ENCODE peak calls at places on chromosomes 11 and 22, in ten cellular contexts. One of them, this sample, is unnamed.

GRCh38 chr22:39543095-39543494 is 10.5 kb upstream of the RPS19BP1 start:
- DNase-seq in coronary artery: no peak
- DNase-seq in upper lobe of right lung: no peak
- DNase-seq in HFFc6: no peak
- DNase-seq in fibroblast of lung: no peak
- DNase-seq in K562: peak
- DNase-seq in esophagus muscularis mucosa: no peak
- DNase-seq in natural killer cell: no peak
- DNase-seq in foreskin keratinocyte: no peak
- DNase-seq in dorsolateral prefrontal cortex: no peak
- DNase-seq in this sample: no peak

GRCh38 chr11:44305643-44306468 is 4.1 kb downstream of the ALX4 start:
- DNase-seq in coronary artery: no peak
- DNase-seq in upper lobe of right lung: peak
- DNase-seq in HFFc6: no peak
- DNase-seq in fibroblast of lung: no peak
- DNase-seq in K562: no peak
- DNase-seq in esophagus muscularis mucosa: no peak
- DNase-seq in natural killer cell: no peak
- DNase-seq in foreskin keratinocyte: no peak
- DNase-seq in dorsolateral prefrontal cortex: no peak
- DNase-seq in this sample: no peak

GRCh38 chr22:37172266-37173245 is 15.5 kb downstream of the C1QTNF6 start:
- DNase-seq in coronary artery: peak
- DNase-seq in upper lobe of right lung: peak
- DNase-seq in HFFc6: no peak
- DNase-seq in fibroblast of lung: no peak
- DNase-seq in K562: no peak
- DNase-seq in esophagus muscularis mucosa: no peak
- DNase-seq in natural killer cell: peak
- DNase-seq in foreskin keratinocyte: no peak
- DNase-seq in dorsolateral prefrontal cortex: peak
- DNase-seq in this sample: no peak

GRCh38 chr11:46100670-46101069 is 20.6 kb downstream of the PHF21A start:
- DNase-seq in coronary artery: no peak
- DNase-seq in upper lobe of right lung: no peak
- DNase-seq in HFFc6: no peak
- DNase-seq in fibroblast of lung: no peak
- DNase-seq in K562: no peak
- DNase-seq in esophagus muscularis mucosa: no peak
- DNase-seq in natural killer cell: no peak
- DNase-seq in foreskin keratinocyte: no peak
- DNase-seq in dorsolateral prefrontal cortex: no peak
- DNase-seq in this sample: no peak

GRCh38 chr11:70082829-70083228 is 4.7 kb downstream of the ANO1 start:
- DNase-seq in coronary artery: no peak
- DNase-seq in upper lobe of right lung: no peak
- DNase-seq in HFFc6: no peak
- DNase-seq in fibroblast of lung: no peak
- DNase-seq in K562: peak
- DNase-seq in esophagus muscularis mucosa: no peak
- DNase-seq in natural killer cell: no peak
- DNase-seq in foreskin keratinocyte: no peak
- DNase-seq in dorsolateral prefrontal cortex: no peak
- DNase-seq in this sample: no peak

GRCh38 chr11:115197031-115197430 is 307.2 kb downstream of the CADM1 start:
- DNase-seq in coronary artery: no peak
- DNase-seq in upper lobe of right lung: no peak
- DNase-seq in HFFc6: no peak
- DNase-seq in fibroblast of lung: no peak
- DNase-seq in K562: no peak
- DNase-seq in esophagus muscularis mucosa: no peak
- DNase-seq in natural killer cell: no peak
- DNase-seq in foreskin keratinocyte: no peak
- DNase-seq in dorsolateral prefrontal cortex: no peak
- DNase-seq in this sample: no peak

GRCh38 chr11:132088551-132088950 is 718.1 kb downstream of the NTM start:
- DNase-seq in coronary artery: no peak
- DNase-seq in upper lobe of right lung: no peak
- DNase-seq in HFFc6: no peak
- DNase-seq in fibroblast of lung: no peak
- DNase-seq in K562: no peak
- DNase-seq in esophagus muscularis mucosa: no peak
- DNase-seq in natural killer cell: no peak
- DNase-seq in foreskin keratinocyte: peak
- DNase-seq in dorsolateral prefrontal cortex: no peak
- DNase-seq in this sample: no peak

GRCh38 chr22:27880778-27881394 is 38.2 kb downstream of the PITPNB start:
- DNase-seq in coronary artery: no peak
- DNase-seq in upper lobe of right lung: no peak
- DNase-seq in HFFc6: peak
- DNase-seq in fibroblast of lung: peak
- DNase-seq in K562: peak
- DNase-seq in esophagus muscularis mucosa: no peak
- DNase-seq in natural killer cell: no peak
- DNase-seq in foreskin keratinocyte: peak
- DNase-seq in dorsolateral prefrontal cortex: no peak
- DNase-seq in this sample: no peak

GRCh38 chr11:114346709-114347141 is 50.5 kb downstream of the NNMT start:
- DNase-seq in coronary artery: no peak
- DNase-seq in upper lobe of right lung: no peak
- DNase-seq in HFFc6: no peak
- DNase-seq in fibroblast of lung: peak
- DNase-seq in K562: no peak
- DNase-seq in esophagus muscularis mucosa: no peak
- DNase-seq in natural killer cell: no peak
- DNase-seq in foreskin keratinocyte: no peak
- DNase-seq in dorsolateral prefrontal cortex: no peak
- DNase-seq in this sample: no peak

GRCh38 chr11:59678813-59679165 is 10.0 kb upstream of the PATL1 start:
- DNase-seq in coronary artery: no peak
- DNase-seq in upper lobe of right lung: no peak
- DNase-seq in HFFc6: no peak
- DNase-seq in fibroblast of lung: no peak
- DNase-seq in K562: no peak
- DNase-seq in esophagus muscularis mucosa: no peak
- DNase-seq in natural killer cell: no peak
- DNase-seq in foreskin keratinocyte: no peak
- DNase-seq in dorsolateral prefrontal cortex: no peak
- DNase-seq in this sample: no peak

GRCh38 chr22:46001426-46002106 is 24.6 kb upstream of the WNT7B start:
- DNase-seq in coronary artery: no peak
- DNase-seq in upper lobe of right lung: peak
- DNase-seq in HFFc6: no peak
- DNase-seq in fibroblast of lung: no peak
- DNase-seq in K562: no peak
- DNase-seq in esophagus muscularis mucosa: no peak
- DNase-seq in natural killer cell: no peak
- DNase-seq in foreskin keratinocyte: no peak
- DNase-seq in dorsolateral prefrontal cortex: no peak
- DNase-seq in this sample: no peak

GRCh38 chr22:47371263-47372090 is 609.0 kb downstream of the TBC1D22A start:
- DNase-seq in coronary artery: no peak
- DNase-seq in upper lobe of right lung: no peak
- DNase-seq in HFFc6: no peak
- DNase-seq in fibroblast of lung: no peak
- DNase-seq in K562: no peak
- DNase-seq in esophagus muscularis mucosa: no peak
- DNase-seq in natural killer cell: no peak
- DNase-seq in foreskin keratinocyte: no peak
- DNase-seq in dorsolateral prefrontal cortex: no peak
- DNase-seq in this sample: no peak

GRCh38 chr22:45058622-45058912 is 48.8 kb upstream of the PHF21B start:
- DNase-seq in coronary artery: no peak
- DNase-seq in upper lobe of right lung: no peak
- DNase-seq in HFFc6: no peak
- DNase-seq in fibroblast of lung: no peak
- DNase-seq in K562: no peak
- DNase-seq in esophagus muscularis mucosa: no peak
- DNase-seq in natural killer cell: no peak
- DNase-seq in foreskin keratinocyte: no peak
- DNase-seq in dorsolateral prefrontal cortex: no peak
- DNase-seq in this sample: no peak

GRCh38 chr11:111730031-111730430 is 36.2 kb downstream of the PPP2R1B start:
- DNase-seq in coronary artery: no peak
- DNase-seq in upper lobe of right lung: no peak
- DNase-seq in HFFc6: no peak
- DNase-seq in fibroblast of lung: no peak
- DNase-seq in K562: no peak
- DNase-seq in esophagus muscularis mucosa: no peak
- DNase-seq in natural killer cell: no peak
- DNase-seq in foreskin keratinocyte: no peak
- DNase-seq in dorsolateral prefrontal cortex: no peak
- DNase-seq in this sample: no peak

GRCh38 chr11:72629266-72629665 is 45.0 kb downstream of the PDE2A start:
- DNase-seq in coronary artery: no peak
- DNase-seq in upper lobe of right lung: no peak
- DNase-seq in HFFc6: no peak
- DNase-seq in fibroblast of lung: no peak
- DNase-seq in K562: no peak
- DNase-seq in esophagus muscularis mucosa: peak
- DNase-seq in natural killer cell: no peak
- DNase-seq in foreskin keratinocyte: no peak
- DNase-seq in dorsolateral prefrontal cortex: peak
- DNase-seq in this sample: no peak

GRCh38 chr11:5343474-5344335 is at the start of gene OR51B5:
- DNase-seq in coronary artery: no peak
- DNase-seq in upper lobe of right lung: no peak
- DNase-seq in HFFc6: no peak
- DNase-seq in fibroblast of lung: no peak
- DNase-seq in K562: no peak
- DNase-seq in esophagus muscularis mucosa: no peak
- DNase-seq in natural killer cell: no peak
- DNase-seq in foreskin keratinocyte: no peak
- DNase-seq in dorsolateral prefrontal cortex: no peak
- DNase-seq in this sample: no peak

GRCh38 chr11:130159657-130160459 is at the start of gene ST14:
- DNase-seq in coronary artery: no peak
- DNase-seq in upper lobe of right lung: peak
- DNase-seq in HFFc6: no peak
- DNase-seq in fibroblast of lung: no peak
- DNase-seq in K562: no peak
- DNase-seq in esophagus muscularis mucosa: no peak
- DNase-seq in natural killer cell: no peak
- DNase-seq in foreskin keratinocyte: peak
- DNase-seq in dorsolateral prefrontal cortex: no peak
- DNase-seq in this sample: no peak

DNA sequence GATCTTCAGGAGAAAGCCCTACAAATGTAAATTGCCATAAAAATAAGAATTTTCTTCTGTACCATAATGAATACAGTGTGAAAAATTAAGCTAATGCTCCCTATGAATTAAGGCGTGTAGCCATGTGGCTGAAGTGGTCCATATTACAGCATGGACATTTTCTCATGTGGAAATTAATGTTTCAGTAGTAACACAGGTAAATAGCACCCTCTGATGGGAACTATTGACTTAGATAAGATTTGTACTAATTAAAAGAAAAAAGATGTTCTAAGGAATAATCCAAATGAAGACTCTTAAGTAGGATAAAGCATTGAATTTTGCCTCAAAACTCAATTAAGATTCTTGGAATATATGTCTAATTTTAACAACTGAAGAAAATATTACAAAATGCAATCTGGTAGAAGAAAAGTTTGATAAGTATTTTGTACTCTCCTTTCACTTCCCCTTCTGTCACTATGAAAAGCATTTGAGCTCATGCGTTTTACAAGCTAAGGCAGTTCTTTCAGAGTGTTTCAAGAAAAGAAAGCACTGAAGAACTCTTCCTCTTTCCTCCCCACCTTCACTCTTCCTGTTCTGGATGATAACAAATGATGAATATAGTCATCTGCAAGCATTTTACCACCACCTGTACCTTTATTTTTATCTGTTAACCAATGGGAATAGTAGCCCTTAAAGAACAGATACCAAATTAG is 9.9 kb upstream of the OR8D2 start:
- DNase-seq in coronary artery: no peak
- DNase-seq in upper lobe of right lung: no peak
- DNase-seq in HFFc6: no peak
- DNase-seq in fibroblast of lung: peak
- DNase-seq in K562: no peak
- DNase-seq in esophagus muscularis mucosa: no peak
- DNase-seq in natural killer cell: no peak
- DNase-seq in foreskin keratinocyte: no peak
- DNase-seq in dorsolateral prefrontal cortex: no peak
- DNase-seq in this sample: no peak
- TF ChIP-seq CTCF in coronary artery: no peak
- TF ChIP-seq CTCF in upper lobe of right lung: no peak
- TF ChIP-seq CTCF in HFFc6: no peak
- TF ChIP-seq CTCF in fibroblast of lung: no peak
- TF ChIP-seq CTCF in K562: no peak
- TF ChIP-seq CTCF in esophagus muscularis mucosa: no peak
- TF ChIP-seq CTCF in natural killer cell: no peak
- TF ChIP-seq CTCF in foreskin keratinocyte: no peak
- TF ChIP-seq CTCF in dorsolateral prefrontal cortex: no peak
- TF ChIP-seq CTCF in this sample: no peak

GRCh38 chr11:93775289-93775688 is 8.8 kb upstream of the MED17 start:
- DNase-seq in coronary artery: no peak
- DNase-seq in upper lobe of right lung: no peak
- DNase-seq in HFFc6: no peak
- DNase-seq in fibroblast of lung: no peak
- DNase-seq in K562: peak
- DNase-seq in esophagus muscularis mucosa: no peak
- DNase-seq in natural killer cell: no peak
- DNase-seq in foreskin keratinocyte: no peak
- DNase-seq in dorsolateral prefrontal cortex: no peak
- DNase-seq in this sample: no peak
- TF ChIP-seq CTCF in coronary artery: no peak
- TF ChIP-seq CTCF in upper lobe of right lung: peak
- TF ChIP-seq CTCF in HFFc6: peak
- TF ChIP-seq CTCF in fibroblast of lung: no peak
- TF ChIP-seq CTCF in K562: no peak
- TF ChIP-seq CTCF in esophagus muscularis mucosa: no peak
- TF ChIP-seq CTCF in natural killer cell: no peak
- TF ChIP-seq CTCF in foreskin keratinocyte: peak
- TF ChIP-seq CTCF in dorsolateral prefrontal cortex: no peak
- TF ChIP-seq CTCF in this sample: no peak

GRCh38 chr11:86274503-86274902 is 27.5 kb upstream of the HIKESHI start:
- DNase-seq in coronary artery: no peak
- DNase-seq in upper lobe of right lung: no peak
- DNase-seq in HFFc6: no peak
- DNase-seq in fibroblast of lung: no peak
- DNase-seq in K562: peak
- DNase-seq in esophagus muscularis mucosa: no peak
- DNase-seq in natural killer cell: no peak
- DNase-seq in foreskin keratinocyte: no peak
- DNase-seq in dorsolateral prefrontal cortex: no peak
- DNase-seq in this sample: no peak
- TF ChIP-seq CTCF in coronary artery: no peak
- TF ChIP-seq CTCF in upper lobe of right lung: no peak
- TF ChIP-seq CTCF in HFFc6: peak
- TF ChIP-seq CTCF in fibroblast of lung: no peak
- TF ChIP-seq CTCF in K562: peak
- TF ChIP-seq CTCF in esophagus muscularis mucosa: no peak
- TF ChIP-seq CTCF in natural killer cell: peak
- TF ChIP-seq CTCF in foreskin keratinocyte: peak
- TF ChIP-seq CTCF in dorsolateral prefrontal cortex: no peak
- TF ChIP-seq CTCF in this sample: no peak

DNA sequence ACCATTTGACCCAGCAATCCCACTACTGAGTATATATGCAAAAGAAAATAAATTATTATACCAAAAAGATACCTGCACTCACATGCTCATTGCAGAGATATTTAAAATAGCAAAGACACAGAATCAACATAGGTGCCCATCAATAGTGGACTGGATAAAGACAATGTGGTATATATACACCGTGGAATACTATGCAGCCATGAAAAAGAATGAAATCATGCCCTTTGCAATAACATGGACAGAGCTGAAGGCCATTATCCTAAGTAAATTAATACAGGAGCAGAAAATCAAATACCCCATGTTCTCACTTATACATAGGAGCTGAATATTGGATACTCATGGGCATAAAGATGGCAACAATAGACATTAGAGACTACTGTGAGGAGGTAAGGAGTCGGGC is 68.7 kb downstream of the DLG2 start:
- DNase-seq in coronary artery: no peak
- DNase-seq in upper lobe of right lung: no peak
- DNase-seq in HFFc6: no peak
- DNase-seq in fibroblast of lung: no peak
- DNase-seq in K562: no peak
- DNase-seq in esophagus muscularis mucosa: no peak
- DNase-seq in natural killer cell: no peak
- DNase-seq in foreskin keratinocyte: no peak
- DNase-seq in dorsolateral prefrontal cortex: no peak
- DNase-seq in this sample: no peak
- TF ChIP-seq CTCF in coronary artery: no peak
- TF ChIP-seq CTCF in upper lobe of right lung: no peak
- TF ChIP-seq CTCF in HFFc6: no peak
- TF ChIP-seq CTCF in fibroblast of lung: no peak
- TF ChIP-seq CTCF in K562: no peak
- TF ChIP-seq CTCF in esophagus muscularis mucosa: no peak
- TF ChIP-seq CTCF in natural killer cell: no peak
- TF ChIP-seq CTCF in foreskin keratinocyte: no peak
- TF ChIP-seq CTCF in dorsolateral prefrontal cortex: no peak
- TF ChIP-seq CTCF in this sample: no peak

This sample was measured in omental fat pad.